ENCODE peak calls at places on chromosomes 11 and 22, in nine cellular contexts. One of them, this sample, is unnamed.

GRCh38 chr11:69215216-69215615 is 59.5 kb downstream of the SMIM38 start:
- DNase-seq in AG04449: no peak
- DNase-seq in neural progenitor cell: no peak
- DNase-seq in AG04450: no peak
- DNase-seq in GM12864: no peak
- DNase-seq in kidney: no peak
- DNase-seq in effector memory CD4-positive, alpha-beta T cell: no peak
- DNase-seq in astrocyte of the spinal cord: no peak
- DNase-seq in A549: no peak
- DNase-seq in this sample: no peak

GRCh38 chr11:129580278-129580677 is 204.6 kb downstream of the BARX2 start:
- DNase-seq in AG04449: no peak
- DNase-seq in kidney: no peak
- DNase-seq in astrocyte of the spinal cord: no peak
- DNase-seq in GM12864: no peak
- DNase-seq in AG04450: no peak
- DNase-seq in neural progenitor cell: no peak
- DNase-seq in A549: no peak
- DNase-seq in effector memory CD4-positive, alpha-beta T cell: no peak
- DNase-seq in this sample: no peak

GRCh38 chr11:113674397-113674685 is 31.8 kb downstream of the TMPRSS5 start:
- DNase-seq in effector memory CD4-positive, alpha-beta T cell: no peak
- DNase-seq in AG04449: no peak
- DNase-seq in AG04450: no peak
- DNase-seq in kidney: no peak
- DNase-seq in A549: no peak
- DNase-seq in neural progenitor cell: no peak
- DNase-seq in astrocyte of the spinal cord: peak; percentile 34
- DNase-seq in GM12864: no peak
- DNase-seq in this sample: no peak

GRCh38 chr22:41504397-41504796 is 35.5 kb downstream of the ACO2 start:
- DNase-seq in kidney: no peak
- DNase-seq in A549: no peak
- DNase-seq in GM12864: no peak
- DNase-seq in astrocyte of the spinal cord: no peak
- DNase-seq in effector memory CD4-positive, alpha-beta T cell: no peak
- DNase-seq in neural progenitor cell: no peak
- DNase-seq in AG04449: no peak
- DNase-seq in AG04450: no peak
- DNase-seq in this sample: no peak

GRCh38 chr11:43735931-43736330 is 55.4 kb downstream of the HSD17B12 start:
- DNase-seq in astrocyte of the spinal cord: peak; percentile 64
- DNase-seq in AG04449: peak; percentile 24
- DNase-seq in neural progenitor cell: no peak
- DNase-seq in GM12864: no peak
- DNase-seq in AG04450: no peak
- DNase-seq in A549: no peak
- DNase-seq in effector memory CD4-positive, alpha-beta T cell: no peak
- DNase-seq in kidney: no peak
- DNase-seq in this sample: no peak

GRCh38 chr11:313787-314547 is at the start of gene IFITM1:
- DNase-seq in A549: no peak
- DNase-seq in astrocyte of the spinal cord: peak; percentile 81
- DNase-seq in AG04450: peak; percentile 43
- DNase-seq in GM12864: peak; percentile 91
- DNase-seq in AG04449: peak; percentile 31
- DNase-seq in effector memory CD4-positive, alpha-beta T cell: peak; percentile 55
- DNase-seq in kidney: peak; percentile 72
- DNase-seq in neural progenitor cell: peak; percentile 60
- DNase-seq in this sample: peak; percentile 49

GRCh38 chr11:70203749-70204465 is 811 bp downstream of the FADD start:
- DNase-seq in GM12864: peak; percentile 49
- DNase-seq in AG04449: no peak
- DNase-seq in A549: peak; percentile 56
- DNase-seq in AG04450: peak; percentile 46
- DNase-seq in neural progenitor cell: peak; percentile 49
- DNase-seq in effector memory CD4-positive, alpha-beta T cell: peak; percentile 84
- DNase-seq in kidney: no peak
- DNase-seq in astrocyte of the spinal cord: peak; percentile 89
- DNase-seq in this sample: peak; percentile 84

GRCh38 chr22:29695129-29695926 is 24.5 kb upstream of the CABP7 start:
- DNase-seq in GM12864: no peak
- DNase-seq in AG04449: no peak
- DNase-seq in astrocyte of the spinal cord: no peak
- DNase-seq in effector memory CD4-positive, alpha-beta T cell: no peak
- DNase-seq in kidney: no peak
- DNase-seq in A549: no peak
- DNase-seq in neural progenitor cell: no peak
- DNase-seq in AG04450: no peak
- DNase-seq in this sample: no peak

GRCh38 chr11:44110231-44110679 is 14.8 kb downstream of the EXT2 start:
- DNase-seq in A549: peak; percentile 49
- DNase-seq in astrocyte of the spinal cord: peak; percentile 49
- DNase-seq in GM12864: peak; percentile 25
- DNase-seq in neural progenitor cell: peak; percentile 64
- DNase-seq in kidney: no peak
- DNase-seq in effector memory CD4-positive, alpha-beta T cell: peak; percentile 16
- DNase-seq in AG04450: no peak
- DNase-seq in AG04449: no peak
- DNase-seq in this sample: peak; percentile 18

GRCh38 chr22:21657361-21658118 is 8.3 kb upstream of the PPIL2 start:
- DNase-seq in neural progenitor cell: peak; percentile 93
- DNase-seq in effector memory CD4-positive, alpha-beta T cell: peak; percentile 80
- DNase-seq in AG04449: no peak
- DNase-seq in AG04450: no peak
- DNase-seq in A549: peak; percentile 52
- DNase-seq in kidney: peak; percentile 91
- DNase-seq in GM12864: no peak
- DNase-seq in astrocyte of the spinal cord: peak; percentile 49
- DNase-seq in this sample: peak; percentile 63

GRCh38 chr11:101267654-101268053 is 138.0 kb upstream of the PGR start:
- DNase-seq in kidney: no peak
- DNase-seq in AG04449: no peak
- DNase-seq in effector memory CD4-positive, alpha-beta T cell: no peak
- DNase-seq in GM12864: no peak
- DNase-seq in neural progenitor cell: no peak
- DNase-seq in astrocyte of the spinal cord: no peak
- DNase-seq in A549: no peak
- DNase-seq in AG04450: no peak
- DNase-seq in this sample: no peak

GRCh38 chr11:94125408-94126120 is 3.1 kb upstream of the PANX1 start:
- DNase-seq in GM12864: no peak
- DNase-seq in kidney: no peak
- DNase-seq in effector memory CD4-positive, alpha-beta T cell: no peak
- DNase-seq in AG04450: no peak
- DNase-seq in AG04449: no peak
- DNase-seq in astrocyte of the spinal cord: no peak
- DNase-seq in neural progenitor cell: no peak
- DNase-seq in A549: no peak
- DNase-seq in this sample: no peak

GRCh38 chr11:36564376-36565032 is 3.3 kb upstream of the RAG1 start:
- DNase-seq in effector memory CD4-positive, alpha-beta T cell: peak; percentile 35
- DNase-seq in A549: peak; percentile 56
- DNase-seq in GM12864: no peak
- DNase-seq in kidney: no peak
- DNase-seq in AG04449: no peak
- DNase-seq in astrocyte of the spinal cord: peak; percentile 67
- DNase-seq in neural progenitor cell: peak; percentile 78
- DNase-seq in AG04450: peak; percentile 11
- DNase-seq in this sample: no peak

GRCh38 chr22:47144791-47145425 is 382.5 kb downstream of the TBC1D22A start:
- DNase-seq in kidney: no peak
- DNase-seq in astrocyte of the spinal cord: no peak
- DNase-seq in neural progenitor cell: no peak
- DNase-seq in effector memory CD4-positive, alpha-beta T cell: no peak
- DNase-seq in GM12864: no peak
- DNase-seq in A549: no peak
- DNase-seq in AG04450: no peak
- DNase-seq in AG04449: no peak
- DNase-seq in this sample: no peak

GRCh38 chr11:127105578-127105977 is 105.0 kb upstream of the KIRREL3 start:
- DNase-seq in AG04450: no peak
- DNase-seq in neural progenitor cell: no peak
- DNase-seq in effector memory CD4-positive, alpha-beta T cell: no peak
- DNase-seq in A549: no peak
- DNase-seq in AG04449: no peak
- DNase-seq in GM12864: no peak
- DNase-seq in astrocyte of the spinal cord: no peak
- DNase-seq in kidney: no peak
- DNase-seq in this sample: no peak

GRCh38 chr11:50174189-50174588 is 141.5 kb downstream of the OR4C45 start:
- DNase-seq in kidney: no peak
- DNase-seq in AG04450: no peak
- DNase-seq in neural progenitor cell: no peak
- DNase-seq in AG04449: peak; percentile 5
- DNase-seq in GM12864: no peak
- DNase-seq in effector memory CD4-positive, alpha-beta T cell: no peak
- DNase-seq in A549: no peak
- DNase-seq in astrocyte of the spinal cord: no peak
- DNase-seq in this sample: no peak

GRCh38 chr11:61698173-61698965 is 18.2 kb downstream of the DAGLA start:
- DNase-seq in kidney: peak; percentile 45
- DNase-seq in GM12864: no peak
- DNase-seq in astrocyte of the spinal cord: no peak
- DNase-seq in neural progenitor cell: no peak
- DNase-seq in A549: no peak
- DNase-seq in AG04449: no peak
- DNase-seq in AG04450: no peak
- DNase-seq in effector memory CD4-positive, alpha-beta T cell: no peak
- DNase-seq in this sample: no peak

GRCh38 chr11:9206496-9206895 is 58.7 kb downstream of the DENND5A start:
- DNase-seq in astrocyte of the spinal cord: peak; percentile 65
- DNase-seq in AG04449: peak; percentile 50
- DNase-seq in effector memory CD4-positive, alpha-beta T cell: no peak
- DNase-seq in GM12864: no peak
- DNase-seq in neural progenitor cell: no peak
- DNase-seq in kidney: no peak
- DNase-seq in AG04450: peak; percentile 37
- DNase-seq in A549: no peak
- DNase-seq in this sample: no peak
- H3K4me3 ChIP-seq in astrocyte of the spinal cord: no peak overlapping the region
- H3K4me3 ChIP-seq in AG04449: no peak overlapping the region
- H3K4me3 ChIP-seq in effector memory CD4-positive, alpha-beta T cell: no peak overlapping the region
- H3K4me3 ChIP-seq in GM12864: no peak overlapping the region
- H3K4me3 ChIP-seq in neural progenitor cell: no peak overlapping the region
- H3K4me3 ChIP-seq in kidney: no peak overlapping the region
- H3K4me3 ChIP-seq in AG04450: no peak overlapping the region
- H3K4me3 ChIP-seq in A549: no peak overlapping the region
- H3K4me3 ChIP-seq in this sample: no peak overlapping the region

GRCh38 chr22:35995345-35995744 is 33.3 kb downstream of the RBFOX2 start:
- DNase-seq in A549: no peak
- DNase-seq in GM12864: no peak
- DNase-seq in AG04449: no peak
- DNase-seq in kidney: no peak
- DNase-seq in AG04450: no peak
- DNase-seq in effector memory CD4-positive, alpha-beta T cell: no peak
- DNase-seq in neural progenitor cell: no peak
- DNase-seq in astrocyte of the spinal cord: no peak
- DNase-seq in this sample: no peak
- H3K4me3 ChIP-seq in A549: no peak overlapping the region
- H3K4me3 ChIP-seq in GM12864: no peak overlapping the region
- H3K4me3 ChIP-seq in AG04449: no peak overlapping the region
- H3K4me3 ChIP-seq in kidney: no peak overlapping the region
- H3K4me3 ChIP-seq in AG04450: peak overlapping the region; percentile 35
- H3K4me3 ChIP-seq in effector memory CD4-positive, alpha-beta T cell: no peak overlapping the region
- H3K4me3 ChIP-seq in neural progenitor cell: no peak overlapping the region
- H3K4me3 ChIP-seq in astrocyte of the spinal cord: no peak overlapping the region
- H3K4me3 ChIP-seq in this sample: no peak overlapping the region

GRCh38 chr11:10109836-10110235 is 184.2 kb downstream of the SBF2 start:
- DNase-seq in AG04449: no peak
- DNase-seq in kidney: no peak
- DNase-seq in neural progenitor cell: no peak
- DNase-seq in effector memory CD4-positive, alpha-beta T cell: no peak
- DNase-seq in AG04450: peak; percentile 67
- DNase-seq in GM12864: no peak
- DNase-seq in A549: no peak
- DNase-seq in astrocyte of the spinal cord: peak; percentile 42
- DNase-seq in this sample: no peak
- H3K4me3 ChIP-seq in AG04449: no peak overlapping the region
- H3K4me3 ChIP-seq in kidney: no peak overlapping the region
- H3K4me3 ChIP-seq in neural progenitor cell: no peak overlapping the region
- H3K4me3 ChIP-seq in effector memory CD4-positive, alpha-beta T cell: no peak overlapping the region
- H3K4me3 ChIP-seq in AG04450: no peak overlapping the region
- H3K4me3 ChIP-seq in GM12864: no peak overlapping the region
- H3K4me3 ChIP-seq in A549: no peak overlapping the region
- H3K4me3 ChIP-seq in astrocyte of the spinal cord: no peak overlapping the region
- H3K4me3 ChIP-seq in this sample: no peak overlapping the region

GRCh38 chr11:19962053-19962794 is 198.1 kb downstream of the DBX1 start:
- DNase-seq in neural progenitor cell: no peak
- DNase-seq in kidney: no peak
- DNase-seq in astrocyte of the spinal cord: no peak
- DNase-seq in effector memory CD4-positive, alpha-beta T cell: no peak
- DNase-seq in GM12864: no peak
- DNase-seq in A549: no peak
- DNase-seq in AG04449: no peak
- DNase-seq in AG04450: no peak
- DNase-seq in this sample: no peak

GRCh38 chr11:19966435-19966834 is 193.8 kb downstream of the DBX1 start:
- DNase-seq in A549: no peak
- DNase-seq in astrocyte of the spinal cord: no peak
- DNase-seq in effector memory CD4-positive, alpha-beta T cell: no peak
- DNase-seq in kidney: no peak
- DNase-seq in AG04450: no peak
- DNase-seq in GM12864: no peak
- DNase-seq in AG04449: no peak
- DNase-seq in neural progenitor cell: no peak
- DNase-seq in this sample: no peak

GRCh38 chr11:19961225-19961624 is 199.1 kb downstream of the DBX1 start:
- DNase-seq in AG04450: no peak
- DNase-seq in astrocyte of the spinal cord: no peak
- DNase-seq in effector memory CD4-positive, alpha-beta T cell: no peak
- DNase-seq in kidney: no peak
- DNase-seq in AG04449: no peak
- DNase-seq in neural progenitor cell: no peak
- DNase-seq in A549: no peak
- DNase-seq in GM12864: no peak
- DNase-seq in this sample: no peak

GRCh38 chr11:19962795-19963163 is 197.5 kb downstream of the DBX1 start:
- DNase-seq in A549: no peak
- DNase-seq in AG04449: peak; percentile 96
- DNase-seq in astrocyte of the spinal cord: peak; percentile 85
- DNase-seq in neural progenitor cell: no peak
- DNase-seq in kidney: no peak
- DNase-seq in GM12864: no peak
- DNase-seq in effector memory CD4-positive, alpha-beta T cell: no peak
- DNase-seq in AG04450: peak; percentile 82
- DNase-seq in this sample: no peak

DNA sequence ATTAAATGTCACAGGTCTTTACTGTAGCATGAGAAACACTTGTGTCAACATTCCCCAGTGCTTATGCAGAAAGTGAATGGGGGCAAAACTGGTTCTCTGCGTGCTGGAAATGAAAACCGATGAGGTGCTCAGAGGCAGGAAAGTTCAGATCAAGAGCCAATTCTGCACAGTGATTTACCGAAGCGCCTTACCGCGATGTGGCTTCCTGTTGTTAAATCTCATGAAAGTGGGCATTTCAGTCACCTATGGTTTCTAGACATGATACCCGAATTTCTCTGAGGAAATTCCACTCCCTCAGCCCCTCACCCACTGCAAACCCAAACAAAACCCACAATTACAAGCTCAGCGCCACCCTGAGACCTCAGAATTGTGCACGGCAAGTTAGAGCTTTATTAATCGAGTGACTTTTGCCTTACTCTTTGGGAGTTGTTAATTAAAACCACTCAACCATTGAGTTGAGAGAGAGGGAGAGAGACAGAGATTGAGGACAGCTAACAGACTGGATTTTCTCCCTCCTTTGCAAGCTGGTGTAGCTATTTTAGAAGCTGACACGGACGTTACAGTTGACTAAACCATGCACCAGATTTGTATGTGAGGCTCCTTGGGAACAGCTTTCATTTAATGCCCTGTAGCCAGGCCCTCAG is 196.5 kb downstream of the DBX1 start:
- DNase-seq in effector memory CD4-positive, alpha-beta T cell: no peak
- DNase-seq in A549: no peak
- DNase-seq in neural progenitor cell: no peak
- DNase-seq in kidney: no peak
- DNase-seq in AG04449: no peak
- DNase-seq in AG04450: no peak
- DNase-seq in astrocyte of the spinal cord: peak; percentile 36
- DNase-seq in GM12864: no peak
- DNase-seq in this sample: no peak
- H3K4me3 ChIP-seq in effector memory CD4-positive, alpha-beta T cell: no peak overlapping the region
- H3K4me3 ChIP-seq in A549: no peak overlapping the region
- H3K4me3 ChIP-seq in neural progenitor cell: no peak overlapping the region
- H3K4me3 ChIP-seq in kidney: peak overlapping the region; percentile 19
- H3K4me3 ChIP-seq in AG04449: no peak overlapping the region
- H3K4me3 ChIP-seq in AG04450: no peak overlapping the region
- H3K4me3 ChIP-seq in astrocyte of the spinal cord: no peak overlapping the region
- H3K4me3 ChIP-seq in GM12864: no peak overlapping the region
- H3K4me3 ChIP-seq in this sample: no peak overlapping the region

This sample was measured in HL-60.